ENCODE peak calls at places on chromosomes 6 and 20, in six cellular contexts. One of them, this sample, is unnamed.
A peak's percentile ranks its signal among the peaks of the same experiment; 100 is the strongest.

GRCh38 chr6:15475261-15475660 is 187.6 kb downstream of the DTNBP1 start:
- DNase-seq in NB4: no peak
- DNase-seq in renal cortical epithelial cell: no peak
- DNase-seq in stimulated activated CD8-positive, alpha-beta memory T cell treated with anti-CD3 and anti-CD28 coated beads, Interleukin-12 subunit alpha, Interleukin-12 subunit beta, amount 100 ng/mL, for 1 hour: no peak
- DNase-seq in activated CD8-positive, alpha-beta memory T cell treated with anti-CD3 and anti-CD28 coated beads, Interleukin-2, amount 10 ng/mL, durations not matched to agents 7 days and 5 days: no peak
- DNase-seq in lower lobe of right lung: no peak
- DNase-seq in this sample: no peak

GRCh38 chr6:1321715-1322114 is 9.8 kb downstream of the FOXQ1 start:
- DNase-seq in NB4: peak; percentile 76
- DNase-seq in renal cortical epithelial cell: no peak
- DNase-seq in stimulated activated CD8-positive, alpha-beta memory T cell treated with anti-CD3 and anti-CD28 coated beads, Interleukin-12 subunit alpha, Interleukin-12 subunit beta, amount 100 ng/mL, for 1 hour: no peak
- DNase-seq in activated CD8-positive, alpha-beta memory T cell treated with anti-CD3 and anti-CD28 coated beads, Interleukin-2, amount 10 ng/mL, durations not matched to agents 7 days and 5 days: no peak
- DNase-seq in lower lobe of right lung: no peak
- DNase-seq in this sample: peak; percentile 38

GRCh38 chr20:12434672-12435071 is 517.0 kb downstream of the BTBD3 start:
- DNase-seq in NB4: no peak
- DNase-seq in renal cortical epithelial cell: no peak
- DNase-seq in stimulated activated CD8-positive, alpha-beta memory T cell treated with anti-CD3 and anti-CD28 coated beads, Interleukin-12 subunit alpha, Interleukin-12 subunit beta, amount 100 ng/mL, for 1 hour: no peak
- DNase-seq in activated CD8-positive, alpha-beta memory T cell treated with anti-CD3 and anti-CD28 coated beads, Interleukin-2, amount 10 ng/mL, durations not matched to agents 7 days and 5 days: no peak
- DNase-seq in lower lobe of right lung: no peak
- DNase-seq in this sample: no peak

GRCh38 chr20:34990661-34991214 is 35.1 kb downstream of the MYH7B start:
- DNase-seq in NB4: no peak
- DNase-seq in renal cortical epithelial cell: no peak
- DNase-seq in stimulated activated CD8-positive, alpha-beta memory T cell treated with anti-CD3 and anti-CD28 coated beads, Interleukin-12 subunit alpha, Interleukin-12 subunit beta, amount 100 ng/mL, for 1 hour: no peak
- DNase-seq in activated CD8-positive, alpha-beta memory T cell treated with anti-CD3 and anti-CD28 coated beads, Interleukin-2, amount 10 ng/mL, durations not matched to agents 7 days and 5 days: no peak
- DNase-seq in lower lobe of right lung: no peak
- DNase-seq in this sample: no peak

GRCh38 chr20:45258669-45259068 is 4.3 kb upstream of the SLPI start:
- DNase-seq in NB4: no peak
- DNase-seq in renal cortical epithelial cell: no peak
- DNase-seq in stimulated activated CD8-positive, alpha-beta memory T cell treated with anti-CD3 and anti-CD28 coated beads, Interleukin-12 subunit alpha, Interleukin-12 subunit beta, amount 100 ng/mL, for 1 hour: no peak
- DNase-seq in activated CD8-positive, alpha-beta memory T cell treated with anti-CD3 and anti-CD28 coated beads, Interleukin-2, amount 10 ng/mL, durations not matched to agents 7 days and 5 days: no peak
- DNase-seq in lower lobe of right lung: no peak
- DNase-seq in this sample: no peak

GRCh38 chr6:36349240-36349639 is 12.6 kb upstream of the BNIP5 start:
- DNase-seq in NB4: no peak
- DNase-seq in renal cortical epithelial cell: no peak
- DNase-seq in stimulated activated CD8-positive, alpha-beta memory T cell treated with anti-CD3 and anti-CD28 coated beads, Interleukin-12 subunit alpha, Interleukin-12 subunit beta, amount 100 ng/mL, for 1 hour: no peak
- DNase-seq in activated CD8-positive, alpha-beta memory T cell treated with anti-CD3 and anti-CD28 coated beads, Interleukin-2, amount 10 ng/mL, durations not matched to agents 7 days and 5 days: no peak
- DNase-seq in lower lobe of right lung: no peak
- DNase-seq in this sample: no peak

GRCh38 chr20:50713677-50714101 is 17.7 kb upstream of the PARD6B start:
- DNase-seq in NB4: no peak
- DNase-seq in renal cortical epithelial cell: peak; percentile 63
- DNase-seq in stimulated activated CD8-positive, alpha-beta memory T cell treated with anti-CD3 and anti-CD28 coated beads, Interleukin-12 subunit alpha, Interleukin-12 subunit beta, amount 100 ng/mL, for 1 hour: no peak
- DNase-seq in activated CD8-positive, alpha-beta memory T cell treated with anti-CD3 and anti-CD28 coated beads, Interleukin-2, amount 10 ng/mL, durations not matched to agents 7 days and 5 days: no peak
- DNase-seq in lower lobe of right lung: no peak
- DNase-seq in this sample: no peak

GRCh38 chr6:137949686-137950390 is 82.8 kb downstream of the TNFAIP3 start:
- DNase-seq in NB4: no peak
- DNase-seq in renal cortical epithelial cell: no peak
- DNase-seq in stimulated activated CD8-positive, alpha-beta memory T cell treated with anti-CD3 and anti-CD28 coated beads, Interleukin-12 subunit alpha, Interleukin-12 subunit beta, amount 100 ng/mL, for 1 hour: no peak
- DNase-seq in activated CD8-positive, alpha-beta memory T cell treated with anti-CD3 and anti-CD28 coated beads, Interleukin-2, amount 10 ng/mL, durations not matched to agents 7 days and 5 days: no peak
- DNase-seq in lower lobe of right lung: no peak
- DNase-seq in this sample: no peak

GRCh38 chr20:15756401-15756800 is 816.8 kb downstream of the KIF16B start:
- DNase-seq in NB4: no peak
- DNase-seq in renal cortical epithelial cell: no peak
- DNase-seq in stimulated activated CD8-positive, alpha-beta memory T cell treated with anti-CD3 and anti-CD28 coated beads, Interleukin-12 subunit alpha, Interleukin-12 subunit beta, amount 100 ng/mL, for 1 hour: no peak
- DNase-seq in activated CD8-positive, alpha-beta memory T cell treated with anti-CD3 and anti-CD28 coated beads, Interleukin-2, amount 10 ng/mL, durations not matched to agents 7 days and 5 days: no peak
- DNase-seq in lower lobe of right lung: no peak
- DNase-seq in this sample: no peak

GRCh38 chr6:74551896-74552295 is 654.0 kb downstream of the COL12A1 start:
- DNase-seq in NB4: no peak
- DNase-seq in renal cortical epithelial cell: no peak
- DNase-seq in stimulated activated CD8-positive, alpha-beta memory T cell treated with anti-CD3 and anti-CD28 coated beads, Interleukin-12 subunit alpha, Interleukin-12 subunit beta, amount 100 ng/mL, for 1 hour: no peak
- DNase-seq in activated CD8-positive, alpha-beta memory T cell treated with anti-CD3 and anti-CD28 coated beads, Interleukin-2, amount 10 ng/mL, durations not matched to agents 7 days and 5 days: no peak
- DNase-seq in lower lobe of right lung: no peak
- DNase-seq in this sample: no peak

GRCh38 chr20:58169441-58169840 is 59.0 kb downstream of the ANKRD60 start:
- DNase-seq in NB4: no peak
- DNase-seq in renal cortical epithelial cell: no peak
- DNase-seq in stimulated activated CD8-positive, alpha-beta memory T cell treated with anti-CD3 and anti-CD28 coated beads, Interleukin-12 subunit alpha, Interleukin-12 subunit beta, amount 100 ng/mL, for 1 hour: no peak
- DNase-seq in activated CD8-positive, alpha-beta memory T cell treated with anti-CD3 and anti-CD28 coated beads, Interleukin-2, amount 10 ng/mL, durations not matched to agents 7 days and 5 days: no peak
- DNase-seq in lower lobe of right lung: no peak
- DNase-seq in this sample: no peak

GRCh38 chr6:9467746-9468145 is 947.1 kb downstream of the TFAP2A start:
- DNase-seq in NB4: no peak
- DNase-seq in renal cortical epithelial cell: no peak
- DNase-seq in stimulated activated CD8-positive, alpha-beta memory T cell treated with anti-CD3 and anti-CD28 coated beads, Interleukin-12 subunit alpha, Interleukin-12 subunit beta, amount 100 ng/mL, for 1 hour: no peak
- DNase-seq in activated CD8-positive, alpha-beta memory T cell treated with anti-CD3 and anti-CD28 coated beads, Interleukin-2, amount 10 ng/mL, durations not matched to agents 7 days and 5 days: no peak
- DNase-seq in lower lobe of right lung: no peak
- DNase-seq in this sample: no peak